ENCODE peak calls at places on chromosomes 6 and 20, in nine cellular contexts. Q, M, V, B, C, N, X, K and U are unnamed samples. For H3K4me1, the result is how much of the 10 kb centered on the place peaks cover.

GRCh38 chr6:32337166-32337805 is 34.4 kb downstream of the TSBP1 start:
- DNase-seq in Q (no peak), M (no peak), V (no peak), B (no peak), C (no peak), N (no peak), X (no peak), K (no peak), U (no peak)

GRCh38 chr20:57108218-57108617 is 158.2 kb downstream of the BMP7 start:
- DNase-seq in Q (no peak), M (no peak), V (no peak), B (no peak), C (no peak), N (no peak), X (no peak), K (no peak), U (no peak)

GRCh38 chr6:158411998-158412397 is 99.7 kb downstream of the TULP4 start:
- DNase-seq in Q (no peak), M (peak), V (no peak), B (no peak), C (no peak), N (no peak), X (no peak), K (no peak), U (peak)

GRCh38 chr6:109998159-109998785 is 20.2 kb downstream of the GPR6 start:
- DNase-seq in Q (no peak), M (peak), V (no peak), B (no peak), C (no peak), N (peak), X (no peak), K (no peak), U (no peak)

GRCh38 chr6:150826788-150827187 is 38.7 kb upstream of the MTHFD1L start:
- DNase-seq in Q (no peak), M (no peak), V (no peak), B (no peak), C (no peak), N (no peak), X (no peak), K (no peak), U (no peak)

GRCh38 chr6:18277181-18278006 is 13.1 kb upstream of the DEK start:
- DNase-seq in Q (no peak), M (peak), V (no peak), B (no peak), C (no peak), N (peak), X (no peak), K (no peak), U (peak)

GRCh38 chr20:63285636-63286615 is 7.1 kb upstream of the COL20A1 start:
- DNase-seq in Q (no peak), M (no peak), V (peak), B (no peak), C (no peak), N (no peak), X (no peak), K (no peak), U (no peak)

GRCh38 chr20:62236997-62237771 is 1.1 kb upstream of the OSBPL2 start:
- DNase-seq in Q (no peak), M (no peak), V (peak), B (no peak), C (no peak), N (no peak), X (no peak), K (no peak), U (no peak)

GRCh38 chr6:23633986-23634385 is 492.0 kb upstream of the NRSN1 start:
- DNase-seq in Q (no peak), M (no peak), V (no peak), B (no peak), C (no peak), N (no peak), X (no peak), K (no peak), U (no peak)

GRCh38 chr6:37061157-37061804 is 55.8 kb downstream of the FGD2 start:
- DNase-seq in Q (no peak), M (no peak), V (no peak), B (no peak), C (no peak), N (no peak), X (peak), K (no peak), U (no peak)

GRCh38 chr20:31581391-31581790 is 23.7 kb upstream of the ID1 start:
- DNase-seq in Q (no peak), M (no peak), V (no peak), B (no peak), C (no peak), N (no peak), X (no peak), K (no peak), U (no peak)

GRCh38 chr20:22312744-22313346 is 271.5 kb downstream of the FOXA2 start:
- DNase-seq in Q (peak), M (peak), V (no peak), B (peak), C (no peak), N (peak), X (peak), K (no peak), U (peak)

GRCh38 chr6:15364401-15365037 is 118.7 kb downstream of the JARID2 start:
- DNase-seq in Q (no peak), M (no peak), V (no peak), B (no peak), C (no peak), N (no peak), X (no peak), K (no peak), U (no peak)

GRCh38 chr6:15360300-15360699 is 114.4 kb downstream of the JARID2 start:
- DNase-seq in Q (no peak), M (no peak), V (no peak), B (no peak), C (no peak), N (no peak), X (no peak), K (no peak), U (no peak)

GRCh38 chr6:15363523-15364400 is 117.9 kb downstream of the JARID2 start:
- DNase-seq in Q (no peak), M (no peak), V (no peak), B (peak), C (no peak), N (no peak), X (no peak), K (no peak), U (no peak)

GRCh38 chr6:15363164-15363522 is 117.3 kb downstream of the JARID2 start:
- DNase-seq in Q (no peak), M (no peak), V (no peak), B (no peak), C (no peak), N (no peak), X (peak), K (no peak), U (no peak)

DNA sequence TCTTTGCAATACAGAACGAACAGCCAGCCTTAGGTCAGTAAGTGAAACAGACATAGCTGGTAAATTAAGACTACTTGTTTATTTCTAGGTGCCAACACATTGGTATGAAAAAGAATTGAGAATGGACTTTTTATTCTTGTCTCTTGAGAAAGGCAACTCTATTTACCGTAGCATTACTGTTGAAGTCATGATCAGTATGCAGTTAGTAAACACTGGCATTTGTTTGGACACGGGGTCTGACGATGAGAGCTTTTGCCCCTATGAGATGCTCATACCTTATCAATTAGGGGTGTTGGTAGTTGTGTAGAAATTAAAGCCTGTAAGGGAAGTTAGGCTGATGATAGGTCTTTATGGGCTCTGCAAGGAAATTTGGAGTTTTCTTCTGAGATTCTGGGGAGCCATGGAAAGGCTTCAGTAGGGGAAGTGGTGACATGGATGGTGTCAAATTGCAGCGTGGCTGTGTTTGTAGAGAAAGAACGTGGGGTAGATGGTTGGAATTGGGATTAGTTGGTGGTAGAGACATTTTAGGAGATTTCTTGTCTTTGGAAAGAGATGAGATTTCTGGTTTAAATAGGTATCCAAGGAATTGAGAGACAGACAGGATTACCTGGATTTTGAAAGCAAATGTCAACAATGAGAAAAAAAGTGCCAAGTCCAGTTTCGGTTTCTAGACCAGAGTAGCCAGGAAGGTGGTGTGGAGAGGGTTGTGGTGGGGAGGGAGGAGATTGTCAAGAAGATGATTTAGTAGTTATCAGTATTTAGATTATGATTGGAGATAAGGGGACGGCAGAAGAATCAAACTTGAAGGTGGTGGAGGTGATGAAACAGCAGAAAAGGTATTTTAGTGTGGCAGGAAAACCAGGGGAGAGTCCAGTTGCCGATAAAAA is 116.6 kb downstream of the JARID2 start:
- DNase-seq in Q (no peak), M (no peak), V (no peak), B (no peak), C (no peak), N (no peak), X (no peak), K (no peak), U (no peak)
- H3K4me1 ChIP-seq in Q (under half), M (under half), V (under half), B (under half), C (half or more), N (under half), X (under half), K (under half), U (under half)

DNA sequence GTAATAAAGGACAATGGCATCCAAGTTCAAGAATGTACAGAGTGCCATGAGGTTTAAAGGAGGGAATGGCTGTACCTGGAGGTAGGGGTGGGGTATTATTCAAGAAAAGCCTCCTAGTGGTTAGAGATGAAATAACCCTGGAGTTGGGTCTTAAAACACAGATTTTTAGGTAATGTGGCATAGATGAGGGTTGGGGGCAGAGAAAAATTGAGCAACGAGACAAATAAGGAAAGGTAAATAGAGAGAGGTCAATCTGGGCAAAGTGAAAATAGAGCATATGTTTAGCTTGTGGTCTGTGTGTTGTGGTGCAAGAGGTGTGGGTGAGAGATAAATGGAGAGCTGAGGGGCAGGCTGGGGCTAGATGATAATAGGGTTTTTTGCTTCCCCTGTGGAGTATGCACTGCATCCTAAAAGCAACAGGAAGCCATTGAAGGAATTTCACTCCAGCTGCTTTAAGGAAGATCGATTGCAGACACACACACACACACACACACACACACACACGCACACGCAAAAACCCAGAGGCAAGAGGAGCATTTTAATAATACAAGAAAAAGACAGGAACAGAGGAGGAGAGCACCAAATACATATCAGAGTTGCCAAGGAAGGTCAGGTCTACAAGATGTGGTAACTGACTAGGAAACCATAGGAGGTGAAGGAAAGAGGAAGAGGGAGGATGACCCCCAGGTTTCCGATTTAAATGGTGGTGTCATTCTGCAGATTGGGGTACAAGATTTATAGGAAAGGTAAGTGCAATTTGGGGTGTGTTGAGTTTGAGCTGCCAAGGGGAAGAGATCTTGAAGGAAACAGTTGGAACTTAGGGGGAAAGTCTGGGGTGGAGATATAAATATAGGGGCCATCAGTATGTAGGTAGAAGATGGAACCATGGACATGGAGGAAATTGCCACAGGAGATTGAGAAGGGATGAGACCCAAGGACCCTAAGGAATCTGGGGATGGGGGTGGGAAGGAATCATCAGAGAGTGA is 31.3 kb upstream of the ADGRF1 start:
- DNase-seq in Q (peak), M (no peak), V (no peak), B (no peak), C (no peak), N (no peak), X (no peak), K (no peak), U (no peak)
- H3K27ac ChIP-seq in Q (no peak), M (no peak), V (no peak), B (no peak), C (no peak), N (no peak), X (no peak), K (no peak), U (no peak)

GRCh38 chr6:156845447-156845846 is 68.3 kb downstream of the ARID1B start:
- DNase-seq in Q (no peak), M (no peak), V (no peak), B (no peak), C (no peak), N (no peak), X (no peak), K (no peak), U (no peak)

GRCh38 chr6:156848123-156848522 is 70.9 kb downstream of the ARID1B start:
- DNase-seq in Q (no peak), M (no peak), V (no peak), B (no peak), C (no peak), N (no peak), X (no peak), K (no peak), U (no peak)

GRCh38 chr6:156848533-156848932 is 71.4 kb downstream of the ARID1B start:
- DNase-seq in Q (no peak), M (no peak), V (no peak), B (no peak), C (no peak), N (no peak), X (no peak), K (no peak), U (no peak)

GRCh38 chr6:156849806-156850205 is 72.6 kb downstream of the ARID1B start:
- DNase-seq in Q (no peak), M (no peak), V (no peak), B (no peak), C (no peak), N (no peak), X (no peak), K (no peak), U (no peak)

GRCh38 chr6:156846845-156847599 is 69.8 kb downstream of the ARID1B start:
- DNase-seq in Q (no peak), M (no peak), V (no peak), B (no peak), C (no peak), N (no peak), X (no peak), K (no peak), U (no peak)
- H3K4me1 ChIP-seq in Q (under half), M (under half), V (under half), B (under half), C (half or more), N (under half), X (under half), K (half or more), U (under half)

GRCh38 chr6:10407018-10407673 is 7.7 kb downstream of the TFAP2A start:
- DNase-seq in Q (no peak), M (no peak), V (no peak), B (no peak), C (no peak), N (no peak), X (no peak), K (no peak), U (peak)

GRCh38 chr6:10404107-10404798 is 10.6 kb downstream of the TFAP2A start:
- DNase-seq in Q (peak), M (peak), V (peak), B (peak), C (peak), N (peak), X (peak), K (peak), U (peak)

GRCh38 chr6:10404799-10405524 is 9.9 kb downstream of the TFAP2A start:
- DNase-seq in Q (no peak), M (peak), V (no peak), B (no peak), C (no peak), N (no peak), X (no peak), K (no peak), U (no peak)

GRCh38 chr6:10407674-10408054 is 7.2 kb downstream of the TFAP2A start:
- DNase-seq in Q (no peak), M (peak), V (no peak), B (no peak), C (no peak), N (no peak), X (no peak), K (no peak), U (no peak)

DNA sequence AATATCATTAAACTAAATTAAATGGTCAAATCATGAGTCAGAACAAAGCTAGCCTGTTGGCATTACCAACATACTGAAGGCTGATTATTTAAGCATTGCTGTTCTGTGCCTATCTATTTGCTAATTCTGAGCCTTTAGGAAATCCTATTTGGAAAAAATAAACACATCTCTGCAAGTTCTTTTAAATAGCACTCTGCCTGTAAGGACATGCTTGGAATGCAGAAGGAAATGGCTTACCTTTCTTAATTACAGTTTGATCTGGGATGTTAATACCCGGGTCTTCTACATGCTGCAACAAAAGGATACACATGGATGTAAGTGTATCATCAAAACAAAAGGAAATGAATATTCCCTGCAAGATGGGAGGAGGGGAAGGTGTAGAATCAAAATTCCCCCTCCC is 8.3 kb downstream of the TFAP2A start:
- DNase-seq in Q (no peak), M (peak), V (no peak), B (no peak), C (no peak), N (no peak), X (no peak), K (no peak), U (peak)
- H3K27ac ChIP-seq in Q (no peak), M (peak), V (no peak), B (no peak), C (peak), N (peak), X (no peak), K (no peak), U (peak)

GRCh38 chr6:156883497-156884252 is 106.5 kb downstream of the ARID1B start:
- DNase-seq in Q (no peak), M (peak), V (no peak), B (peak), C (no peak), N (peak), X (peak), K (no peak), U (peak)

GRCh38 chr6:156887623-156888269 is 110.6 kb downstream of the ARID1B start:
- DNase-seq in Q (no peak), M (no peak), V (no peak), B (no peak), C (no peak), N (no peak), X (no peak), K (no peak), U (no peak)

GRCh38 chr6:156884306-156884705 is 107.1 kb downstream of the ARID1B start:
- DNase-seq in Q (no peak), M (no peak), V (no peak), B (no peak), C (no peak), N (no peak), X (no peak), K (no peak), U (no peak)

GRCh38 chr6:156885562-156885961 is 108.4 kb downstream of the ARID1B start:
- DNase-seq in Q (no peak), M (no peak), V (no peak), B (no peak), C (no peak), N (no peak), X (no peak), K (no peak), U (no peak)

DNA sequence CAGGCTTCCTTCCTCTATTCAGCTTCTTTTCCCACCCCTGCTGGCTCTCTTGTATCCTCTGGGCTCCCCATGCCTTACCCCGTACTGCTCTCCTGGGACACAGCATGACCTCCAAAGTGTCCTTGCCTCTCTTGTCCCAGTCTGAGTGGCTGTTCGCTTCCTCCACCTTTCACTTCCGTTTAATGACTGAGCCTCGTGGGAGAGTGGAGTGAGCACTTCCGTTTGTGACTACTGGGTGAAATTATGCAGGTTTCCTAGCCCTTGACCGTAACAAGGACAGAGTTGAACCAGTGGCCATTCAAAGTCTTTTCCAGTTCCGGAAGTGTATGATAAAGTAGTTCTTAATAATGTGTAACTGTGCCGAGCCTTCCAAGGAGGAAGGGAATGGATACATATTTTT is 109.2 kb downstream of the ARID1B start:
- DNase-seq in Q (no peak), M (no peak), V (no peak), B (no peak), C (no peak), N (no peak), X (peak), K (no peak), U (no peak)
- H3K4me1 ChIP-seq in Q (under half), M (under half), V (under half), B (under half), C (half or more), N (under half), X (under half), K (under half), U (under half)